ENCODE peak calls at places on chromosomes 11 and 22, in four cellular contexts. One of them, this sample, is unnamed.

GRCh38 chr11:134157451-134157850 is 66.3 kb downstream of the NCAPD3 start:
- DNase-seq in GM12878: no peak
- DNase-seq in HepG2: no peak
- DNase-seq in SK-N-SH: no peak
- DNase-seq in this sample: no peak

GRCh38 chr11:61161190-61162091 is at the start of gene VPS37C:
- DNase-seq in GM12878: peak; percentile 71
- DNase-seq in HepG2: peak; percentile 69
- DNase-seq in SK-N-SH: peak; percentile 98
- DNase-seq in this sample: peak; percentile 98

GRCh38 chr22:17283423-17283822 is 64.2 kb upstream of the ADA2 start:
- DNase-seq in GM12878: no peak
- DNase-seq in HepG2: no peak
- DNase-seq in SK-N-SH: no peak
- DNase-seq in this sample: no peak

GRCh38 chr11:128662960-128663359 is 30.9 kb upstream of the FLI1 start:
- DNase-seq in GM12878: no peak
- DNase-seq in HepG2: no peak
- DNase-seq in SK-N-SH: peak; percentile 38
- DNase-seq in this sample: no peak

GRCh38 chr11:17314232-17314547 is 37.4 kb upstream of the NCR3LG1 start:
- DNase-seq in GM12878: no peak
- DNase-seq in HepG2: no peak
- DNase-seq in SK-N-SH: no peak
- DNase-seq in this sample: no peak

GRCh38 chr11:114161486-114162250 is 102.2 kb downstream of the ZBTB16 start:
- DNase-seq in GM12878: no peak
- DNase-seq in HepG2: no peak
- DNase-seq in SK-N-SH: no peak
- DNase-seq in this sample: no peak

GRCh38 chr11:110912437-110912836 is 200.2 kb upstream of the ARHGAP20 start:
- DNase-seq in GM12878: no peak
- DNase-seq in HepG2: no peak
- DNase-seq in SK-N-SH: no peak
- DNase-seq in this sample: no peak

GRCh38 chr11:110305169-110306018 is 9.0 kb upstream of the RDX start:
- DNase-seq in GM12878: no peak
- DNase-seq in HepG2: peak; percentile 82
- DNase-seq in SK-N-SH: peak; percentile 37
- DNase-seq in this sample: no peak

GRCh38 chr11:95318459-95318858 is 87.5 kb upstream of the SESN3 start:
- DNase-seq in GM12878: no peak
- DNase-seq in HepG2: no peak
- DNase-seq in SK-N-SH: peak; percentile 33
- DNase-seq in this sample: no peak

GRCh38 chr11:134342572-134343340 is 11.0 kb downstream of the GLB1L2 start:
- DNase-seq in GM12878: no peak
- DNase-seq in HepG2: no peak
- DNase-seq in SK-N-SH: no peak
- DNase-seq in this sample: no peak

GRCh38 chr22:44542561-44543222 is 44.7 kb upstream of the RTL6 start:
- DNase-seq in GM12878: no peak
- DNase-seq in HepG2: no peak
- DNase-seq in SK-N-SH: no peak
- DNase-seq in this sample: no peak

GRCh38 chr11:15342163-15342562 is 227.4 kb downstream of the INSC start:
- DNase-seq in GM12878: no peak
- DNase-seq in HepG2: no peak
- DNase-seq in SK-N-SH: no peak
- DNase-seq in this sample: no peak

GRCh38 chr11:64490562-64491216 is 100.3 kb upstream of the SLC22A12 start:
- DNase-seq in GM12878: no peak
- DNase-seq in HepG2: no peak
- DNase-seq in SK-N-SH: no peak
- DNase-seq in this sample: no peak

GRCh38 chr11:64652586-64653387 is 61.8 kb downstream of the SLC22A12 start:
- DNase-seq in GM12878: no peak
- DNase-seq in HepG2: peak; percentile 57
- DNase-seq in SK-N-SH: peak; percentile 93
- DNase-seq in this sample: peak; percentile 86

GRCh38 chr11:1847006-1847735 is 5.7 kb upstream of the LSP1 start:
- DNase-seq in GM12878: no peak
- DNase-seq in HepG2: no peak
- DNase-seq in SK-N-SH: no peak
- DNase-seq in this sample: no peak
- TF ChIP-seq MXI1 in GM12878: no peak
- TF ChIP-seq MXI1 in HepG2: no peak
- TF ChIP-seq MXI1 in SK-N-SH: no peak
- TF ChIP-seq MXI1 in this sample: no peak

DNA sequence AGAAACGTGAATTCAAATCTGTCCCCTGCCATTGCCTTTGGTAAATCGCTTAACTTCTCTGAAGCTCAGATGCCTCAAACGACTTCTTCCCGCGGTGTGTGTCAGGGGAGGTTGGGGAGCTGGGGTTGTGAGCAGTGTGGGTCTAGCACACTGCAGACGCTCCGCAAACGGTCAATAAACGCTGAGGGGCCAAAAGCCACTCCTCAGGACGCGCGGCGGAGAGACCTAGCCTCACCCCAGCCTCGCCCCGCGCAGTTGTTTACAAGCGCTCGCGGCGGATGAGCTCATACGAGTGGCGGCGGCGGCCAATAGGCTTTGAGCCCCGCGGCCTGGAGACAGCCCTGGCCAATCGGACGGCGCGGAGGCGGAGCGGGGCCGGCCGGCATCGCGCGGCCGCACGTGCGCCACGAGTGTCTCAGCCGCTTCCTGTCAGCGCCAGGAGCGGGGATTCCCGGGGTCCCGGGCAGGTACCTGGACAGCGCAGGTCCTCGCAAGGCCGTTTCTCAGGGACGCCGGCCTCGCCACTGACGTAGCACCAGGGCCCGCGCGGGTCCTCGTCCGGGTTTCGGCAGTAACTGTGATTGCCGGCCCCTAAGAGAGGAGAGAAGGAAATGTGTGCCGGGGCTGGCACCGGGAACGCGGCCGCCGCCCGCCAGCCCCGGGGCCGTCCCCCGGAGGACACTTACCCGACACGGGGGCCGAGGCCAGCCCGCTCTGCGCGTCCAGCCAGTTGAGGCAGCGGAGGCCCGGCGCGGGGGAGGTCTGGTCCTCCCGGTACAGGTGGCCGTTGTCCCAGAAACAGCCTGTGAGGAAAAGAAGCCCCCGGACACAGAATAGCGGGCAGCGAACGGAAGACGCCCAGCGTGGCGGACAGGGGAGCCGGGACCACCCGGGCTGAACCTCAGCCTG is 1.5 kb downstream of the PIK3IP1 start:
- DNase-seq in GM12878: peak; percentile 48
- DNase-seq in HepG2: peak; percentile 78
- DNase-seq in SK-N-SH: peak; percentile 96
- DNase-seq in this sample: peak; percentile 92
- TF ChIP-seq REST in GM12878: no peak
- TF ChIP-seq REST in HepG2: no peak
- TF ChIP-seq REST in SK-N-SH: no peak
- TF ChIP-seq REST in this sample: no peak

DNA sequence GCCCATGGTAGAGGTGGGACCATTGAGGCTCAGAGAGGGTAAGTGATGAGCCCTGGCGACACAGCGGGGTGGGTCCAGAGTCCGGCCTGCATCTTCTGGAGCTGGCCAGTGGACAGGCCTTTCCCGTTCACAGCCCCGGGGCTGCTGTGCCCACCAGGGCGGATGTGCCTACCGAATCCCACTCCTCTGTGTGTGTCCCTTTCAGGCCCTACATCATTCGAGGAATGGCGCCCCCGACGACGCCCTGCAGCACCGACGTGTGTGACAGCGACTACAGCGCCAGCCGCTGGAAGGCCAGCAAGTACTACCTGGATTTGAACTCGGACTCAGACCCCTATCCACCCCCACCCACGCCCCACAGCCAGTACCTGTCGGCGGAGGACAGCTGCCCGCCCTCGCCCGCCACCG is 11.9 kb upstream of the PPP6R3 start:
- DNase-seq in GM12878: no peak
- DNase-seq in HepG2: no peak
- DNase-seq in SK-N-SH: no peak
- DNase-seq in this sample: no peak
- TF ChIP-seq MXI1 in GM12878: no peak
- TF ChIP-seq MXI1 in HepG2: no peak
- TF ChIP-seq MXI1 in SK-N-SH: no peak
- TF ChIP-seq MXI1 in this sample: no peak

GRCh38 chr22:26923498-26923897 is 266.1 kb downstream of the MIAT start:
- DNase-seq in GM12878: no peak
- DNase-seq in HepG2: no peak
- DNase-seq in SK-N-SH: no peak
- DNase-seq in this sample: no peak
- TF ChIP-seq REST in GM12878: no peak
- TF ChIP-seq REST in HepG2: no peak
- TF ChIP-seq REST in SK-N-SH: no peak
- TF ChIP-seq REST in this sample: no peak

GRCh38 chr22:40922484-40923303 is 28.5 kb upstream of the RBX1 start:
- DNase-seq in GM12878: peak; percentile 47
- DNase-seq in HepG2: peak; percentile 40
- DNase-seq in SK-N-SH: peak; percentile 25
- DNase-seq in this sample: peak; percentile 26
- TF ChIP-seq MXI1 in GM12878: no peak
- TF ChIP-seq MXI1 in HepG2: no peak
- TF ChIP-seq MXI1 in SK-N-SH: no peak
- TF ChIP-seq MXI1 in this sample: no peak

DNA sequence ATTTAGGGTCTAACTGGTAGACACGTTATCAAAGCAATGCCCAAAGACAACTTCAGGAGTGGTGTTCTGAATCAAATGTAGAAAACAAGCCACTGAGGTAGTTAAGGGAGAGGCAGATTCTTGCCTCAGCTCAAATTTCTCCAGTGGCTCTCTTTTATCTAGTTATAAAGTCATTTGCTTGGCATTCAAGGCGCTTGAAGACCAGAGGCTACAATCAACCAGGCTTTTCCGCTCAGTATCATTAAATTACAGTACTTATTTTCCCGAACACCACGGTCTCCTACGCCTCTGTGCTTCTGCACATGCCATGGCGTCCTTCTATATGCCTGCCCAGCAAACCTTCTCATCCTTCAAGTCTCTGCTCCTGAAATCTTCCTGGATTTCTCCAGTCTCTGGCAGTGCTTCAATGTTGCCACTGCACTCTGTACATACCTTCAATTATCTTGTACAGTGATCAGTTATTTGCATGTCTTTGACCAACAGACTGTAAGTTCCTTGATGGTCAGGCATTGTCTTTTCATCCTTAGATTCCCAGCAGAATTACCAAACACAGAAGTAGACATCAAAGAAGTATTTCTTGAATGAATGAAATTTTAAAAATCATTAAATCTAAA is 1.4 kb downstream of the POGLUT3 start:
- DNase-seq in GM12878: no peak
- DNase-seq in HepG2: no peak
- DNase-seq in SK-N-SH: no peak
- DNase-seq in this sample: peak; percentile 34
- TF ChIP-seq REST in GM12878: no peak
- TF ChIP-seq REST in HepG2: no peak
- TF ChIP-seq REST in SK-N-SH: no peak
- TF ChIP-seq REST in this sample: no peak

DNA sequence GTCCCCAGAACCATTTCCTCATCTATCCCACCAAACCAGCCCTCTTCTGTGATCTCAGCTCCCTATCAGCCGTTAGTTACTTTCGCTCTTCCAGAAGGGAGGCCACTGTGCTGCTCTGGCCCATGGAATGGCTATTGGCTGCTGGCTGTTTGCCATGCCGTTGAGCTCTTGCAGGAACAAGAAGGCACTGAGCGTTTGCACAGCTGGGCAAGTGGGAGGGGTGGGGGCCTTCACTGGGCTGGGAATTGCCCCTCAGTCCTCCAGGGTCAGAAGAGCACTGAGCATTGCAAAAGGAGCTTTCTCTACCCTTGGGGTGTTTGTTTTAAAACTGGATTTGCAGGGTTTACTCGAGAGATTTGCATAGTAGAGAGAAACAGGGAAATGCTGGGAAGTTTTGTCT is 129.0 kb upstream of the PARVA start:
- DNase-seq in GM12878: no peak
- DNase-seq in HepG2: peak; percentile 69
- DNase-seq in SK-N-SH: peak; percentile 59
- DNase-seq in this sample: no peak
- TF ChIP-seq MXI1 in GM12878: no peak
- TF ChIP-seq MXI1 in HepG2: no peak
- TF ChIP-seq MXI1 in SK-N-SH: no peak
- TF ChIP-seq MXI1 in this sample: no peak

GRCh38 chr22:35824256-35824655 is 106.6 kb downstream of the APOL5 start:
- DNase-seq in GM12878: no peak
- DNase-seq in HepG2: peak; percentile 71
- DNase-seq in SK-N-SH: no peak
- DNase-seq in this sample: no peak
- TF ChIP-seq REST in GM12878: no peak
- TF ChIP-seq REST in HepG2: no peak
- TF ChIP-seq REST in SK-N-SH: no peak
- TF ChIP-seq REST in this sample: no peak